ENCODE peak calls at places on chromosomes 3 and 15, in ten cellular contexts. O is HCT116; Y is cardiac fibroblast; N is breast epithelium; H is ovary; I is CD8-positive, alpha-beta T cell; E is uterus; K is fibroblast of mammary gland; Q is kidney epithelial cell; L is psoas muscle. W is an unnamed sample.

GRCh38 chr3:43687499-43687811 is 3.3 kb upstream of the ABHD5 start:
- DNase-seq in O (no peak), Y (no peak), N (no peak), H (no peak), I (no peak), E (no peak), K (no peak), Q (no peak), L (no peak), W (no peak)

GRCh38 chr3:61111764-61112163 is 139.5 kb downstream of the FHIT start:
- DNase-seq in O (no peak), Y (no peak), N (no peak), H (no peak), I (no peak), E (no peak), K (no peak), Q (no peak), L (no peak), W (no peak)

GRCh38 chr3:123422457-123422856 is 26.4 kb downstream of the ADCY5 start:
- DNase-seq in O (no peak), Y (no peak), N (no peak), H (no peak), I (no peak), E (no peak), K (no peak), Q (no peak), L (no peak), W (no peak)

GRCh38 chr3:111045564-111045963 is 26.1 kb upstream of the NECTIN3 start:
- DNase-seq in O (no peak), Y (peak), N (no peak), H (no peak), I (no peak), E (no peak), K (peak), Q (no peak), L (no peak), W (no peak)

GRCh38 chr3:71542548-71543370 is 40.8 kb downstream of the FOXP1 start:
- DNase-seq in O (no peak), Y (peak), N (peak), H (peak), I (no peak), E (peak), K (peak), Q (peak), L (peak), W (peak)

GRCh38 chr15:52858388-52859176 is 68.4 kb upstream of the ONECUT1 start:
- DNase-seq in O (no peak), Y (no peak), N (no peak), H (no peak), I (no peak), E (no peak), K (no peak), Q (no peak), L (no peak), W (no peak)

GRCh38 chr3:194075802-194076460 is 60.0 kb upstream of the HES1 start:
- DNase-seq in O (no peak), Y (no peak), N (no peak), H (no peak), I (no peak), E (no peak), K (no peak), Q (no peak), L (no peak), W (peak)

GRCh38 chr3:73781536-73781935 is 156.8 kb upstream of the PDZRN3 start:
- DNase-seq in O (no peak), Y (no peak), N (peak), H (no peak), I (no peak), E (no peak), K (no peak), Q (no peak), L (no peak), W (no peak)

GRCh38 chr3:64342940-64343691 is 117.8 kb upstream of the PRICKLE2 start:
- DNase-seq in O (no peak), Y (peak), N (peak), H (no peak), I (no peak), E (no peak), K (peak), Q (peak), L (no peak), W (no peak)

GRCh38 chr15:38853608-38854007 is 289.0 kb upstream of the RASGRP1 start:
- DNase-seq in O (peak), Y (peak), N (no peak), H (no peak), I (peak), E (no peak), K (peak), Q (no peak), L (no peak), W (no peak)

GRCh38 chr15:57462391-57462790 is 86.1 kb downstream of the CGNL1 start:
- DNase-seq in O (no peak), Y (peak), N (no peak), H (no peak), I (no peak), E (no peak), K (peak), Q (no peak), L (no peak), W (no peak)

GRCh38 chr15:71116942-71117341 is 1.7 kb downstream of the THSD4 start:
- DNase-seq in O (no peak), Y (no peak), N (no peak), H (no peak), I (no peak), E (no peak), K (no peak), Q (no peak), L (no peak), W (no peak)

GRCh38 chr15:66654718-66655375 is 47.2 kb upstream of the SMAD6 start:
- DNase-seq in O (no peak), Y (no peak), N (no peak), H (peak), I (no peak), E (no peak), K (no peak), Q (no peak), L (no peak), W (peak)

GRCh38 chr3:89571707-89572106 is 464.3 kb downstream of the EPHA3 start:
- DNase-seq in O (no peak), Y (peak), N (no peak), H (peak), I (no peak), E (no peak), K (no peak), Q (no peak), L (no peak), W (no peak)

GRCh38 chr3:95408464-95408862 is 1345.6 kb downstream of the NSUN3 start:
- DNase-seq in O (no peak), Y (no peak), N (no peak), H (no peak), I (no peak), E (no peak), K (no peak), Q (no peak), L (no peak), W (no peak)

GRCh38 chr15:46260937-46261336 is 626.1 kb downstream of the SQOR start:
- DNase-seq in O (no peak), Y (no peak), N (no peak), H (no peak), I (no peak), E (no peak), K (no peak), Q (no peak), L (no peak), W (no peak)

GRCh38 chr3:150588027-150588830 is 14.9 kb upstream of the SELENOT start:
- DNase-seq in O (no peak), Y (no peak), N (no peak), H (no peak), I (no peak), E (no peak), K (no peak), Q (no peak), L (no peak), W (no peak)

GRCh38 chr3:195524171-195524896 is 18.8 kb downstream of the PPP1R2 start:
- DNase-seq in O (no peak), Y (no peak), N (no peak), H (no peak), I (peak), E (no peak), K (no peak), Q (no peak), L (no peak), W (no peak)

GRCh38 chr3:196735751-196736150 is 3.9 kb upstream of the PAK2 start:
- DNase-seq in O (no peak), Y (no peak), N (no peak), H (no peak), I (no peak), E (no peak), K (peak), Q (no peak), L (no peak), W (no peak)

GRCh38 chr3:128432898-128433629 is 33.6 kb downstream of the DNAJB8 start:
- DNase-seq in O (no peak), Y (no peak), N (no peak), H (no peak), I (no peak), E (no peak), K (no peak), Q (no peak), L (no peak), W (no peak)

GRCh38 chr3:13022348-13023250 is 50.6 kb downstream of the IQSEC1 start:
- DNase-seq in O (no peak), Y (peak), N (peak), H (peak), I (no peak), E (peak), K (peak), Q (peak), L (peak), W (peak)

GRCh38 chr3:11734-12133 is 184.8 kb upstream of the CHL1 start:
- DNase-seq in O (no peak), Y (no peak), N (no peak), H (no peak), I (peak), E (no peak), K (no peak), Q (no peak), L (no peak), W (no peak)

DNA sequence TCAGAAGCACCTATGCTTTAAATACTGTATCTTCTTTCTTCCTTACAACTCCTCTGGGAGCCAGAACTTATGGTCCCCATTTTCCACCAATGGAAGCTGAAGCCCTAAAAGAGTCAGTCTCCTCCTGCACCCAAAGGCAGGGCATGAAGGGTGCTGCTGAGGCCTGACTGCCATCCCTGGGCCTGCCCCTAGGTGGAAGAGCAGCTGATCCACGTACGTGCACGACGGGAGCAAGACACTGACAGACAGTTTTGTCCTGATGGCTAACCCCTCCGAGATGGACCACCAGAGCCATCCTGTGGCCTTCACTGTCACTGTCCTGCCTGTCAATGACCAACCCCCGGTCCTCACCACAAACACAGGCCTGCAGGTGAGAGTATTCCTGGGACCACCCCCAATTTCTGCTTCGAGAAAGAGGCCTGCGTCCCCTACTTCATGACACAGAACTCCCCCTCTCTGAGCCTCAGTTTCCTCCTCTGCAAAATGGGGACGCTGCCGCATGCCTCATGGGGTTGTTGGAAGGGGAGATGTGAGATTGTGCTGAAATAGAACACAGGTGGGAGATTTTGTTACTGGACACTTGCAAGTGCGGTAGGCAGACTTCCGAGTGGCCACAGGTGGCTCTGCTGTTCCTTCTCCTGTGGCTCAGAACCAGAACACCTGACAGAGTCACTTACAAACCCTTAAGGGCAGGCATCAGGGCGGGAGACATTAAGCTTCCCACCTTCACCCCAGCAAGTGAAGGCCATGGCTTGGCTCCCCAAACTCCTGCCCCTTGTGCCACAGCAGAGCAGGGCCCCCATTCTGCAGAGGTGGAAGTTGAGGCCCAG is 175.4 kb downstream of the TBC1D2B start:
- DNase-seq in O (no peak), Y (no peak), N (no peak), H (no peak), I (no peak), E (no peak), K (no peak), Q (no peak), L (no peak), W (no peak)
- H3K4me3 ChIP-seq in O (no peak), Y (no peak), N (no peak), H (no peak), I (no peak), E (no peak), K (no peak), Q (no peak), L (no peak), W (no peak)

DNA sequence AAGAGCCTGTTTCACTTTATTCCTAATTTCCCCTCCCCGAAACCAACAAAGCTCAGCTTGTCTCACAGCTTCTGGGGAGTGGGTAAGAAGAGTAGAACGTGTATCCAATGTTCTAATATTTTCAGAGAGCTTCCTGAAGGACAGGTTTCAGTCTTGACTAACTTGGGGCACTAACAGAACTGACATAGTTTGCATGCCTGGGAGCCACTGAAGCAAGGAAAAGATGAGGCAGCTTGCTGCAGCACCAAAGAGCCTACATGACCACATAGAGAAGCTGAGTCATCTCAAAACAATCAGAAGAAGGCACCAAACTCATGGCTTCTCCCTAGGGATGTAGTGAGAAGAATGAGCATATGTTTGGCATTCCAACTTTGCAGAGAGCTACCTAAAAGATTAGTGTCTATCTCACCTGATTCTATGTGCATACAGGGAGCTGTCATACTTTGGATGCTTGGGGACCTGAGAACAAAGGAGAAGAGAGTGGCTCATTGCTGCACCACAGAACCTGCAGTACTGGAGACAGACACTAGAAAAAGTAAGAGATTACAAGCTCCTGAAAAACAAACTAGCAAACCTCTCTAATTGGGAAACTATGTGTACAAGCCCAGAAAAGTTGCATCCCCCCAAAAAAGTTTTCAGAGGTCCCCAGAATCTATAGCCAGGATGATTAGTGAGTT is 86.9 kb downstream of the DCLK3 start:
- DNase-seq in O (peak), Y (peak), N (no peak), H (no peak), I (no peak), E (no peak), K (peak), Q (peak), L (no peak), W (no peak)
- TF ChIP-seq CTCF in O (no peak), Y (peak), N (no peak), H (no peak), I (no peak), E (no peak), K (peak), Q (peak), L (no peak), W (no peak)

DNA sequence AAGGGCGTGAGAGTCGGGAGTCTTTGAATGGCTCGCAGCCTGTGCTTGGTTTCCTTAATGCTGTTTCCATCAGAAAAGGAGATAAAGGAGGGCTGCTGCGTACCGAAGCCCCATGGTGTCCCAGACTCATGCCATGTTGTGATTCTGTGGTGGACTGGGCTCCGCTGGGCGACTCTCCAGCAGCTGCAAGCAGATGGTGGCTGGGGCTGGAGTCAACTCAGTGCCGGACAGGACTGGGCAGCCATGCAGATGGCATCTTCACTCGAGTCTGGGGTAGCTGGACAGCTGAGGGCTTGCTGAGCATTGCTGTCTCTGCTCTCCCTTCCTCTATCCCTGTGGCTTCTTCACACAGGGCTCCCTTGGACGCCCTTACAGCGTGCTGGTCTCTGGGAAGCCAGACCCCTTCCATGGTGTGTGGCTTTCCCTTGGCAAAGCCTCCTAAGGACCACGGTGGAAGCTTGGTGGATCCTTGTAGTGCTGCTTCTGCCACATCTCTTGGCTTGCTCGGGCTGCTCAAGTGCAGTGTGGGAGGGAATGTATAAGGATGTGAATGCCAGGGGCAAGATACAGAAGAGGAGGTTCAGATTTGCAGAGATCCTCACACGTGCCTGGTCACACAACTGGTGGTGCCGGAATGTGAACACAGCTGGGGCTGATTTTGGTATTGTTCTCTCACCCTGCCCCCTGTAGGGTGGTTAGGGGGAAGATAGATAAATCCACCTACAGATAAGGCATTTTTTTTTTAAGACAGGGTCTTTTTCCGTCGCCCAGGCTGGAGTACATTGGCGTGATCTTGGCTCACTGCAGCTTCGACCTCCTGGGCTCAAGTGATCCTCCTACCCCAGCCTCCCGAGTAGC is 9.0 kb downstream of the NIPA1 start:
- DNase-seq in O (no peak), Y (no peak), N (no peak), H (no peak), I (no peak), E (no peak), K (no peak), Q (no peak), L (no peak), W (no peak)
- H3K4me3 ChIP-seq in O (no peak), Y (no peak), N (no peak), H (no peak), I (no peak), E (no peak), K (no peak), Q (no peak), L (no peak), W (no peak)

DNA sequence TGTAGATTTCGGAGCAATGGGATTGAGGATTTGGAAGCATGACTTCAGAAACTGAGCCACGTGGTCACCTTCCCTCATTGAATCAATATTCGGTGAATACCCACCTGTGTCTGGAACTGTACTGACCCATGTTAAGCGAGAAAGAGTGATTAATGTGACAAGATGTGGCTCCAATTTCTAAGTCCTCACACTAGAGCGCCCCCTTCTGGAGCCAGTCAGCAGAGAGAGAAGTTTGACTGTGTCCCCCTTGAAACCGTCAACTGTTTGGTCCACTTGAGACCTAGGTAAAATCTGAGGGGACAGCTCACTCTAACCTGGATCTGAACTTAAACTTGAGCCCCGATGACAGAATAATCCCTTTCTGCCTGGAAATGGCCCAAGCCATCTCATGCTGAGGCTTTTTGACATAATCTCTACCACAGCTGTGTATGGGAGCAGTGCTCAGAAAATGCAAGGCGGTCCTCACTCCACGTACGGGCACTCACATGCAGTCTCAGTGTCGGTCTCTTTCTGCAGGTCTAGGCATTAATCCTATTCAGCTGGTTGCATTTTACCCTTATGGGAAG is 47.8 kb upstream of the LIMD1 start:
- DNase-seq in O (peak), Y (no peak), N (no peak), H (no peak), I (peak), E (no peak), K (no peak), Q (no peak), L (peak), W (no peak)
- TF ChIP-seq CTCF in O (peak), Y (peak), N (no peak), H (no peak), I (peak), E (no peak), K (peak), Q (peak), L (peak), W (no peak)

W was measured in stomach.